ENCODE peak calls at places on chromosome 13, in nine cellular contexts. C is activated CD4-positive, CD25-positive, alpha-beta regulatory T cell; G is activated T-helper 1 cell treated with anti-CD3 and anti-CD28 coated beads, Interleukin-12 subunit alpha, Interleukin-12 subunit beta, Interleukin-2, Interleukin-4 antibody, amounts not matched to agents 30 ng/mL and 10 ng/mL and 1 ng/mL, durations not matched to agents 14 hours and 24 hours and 36 hours; E is heart right ventricle; N is CD4-positive, alpha-beta memory T cell; Q is HS-27A; W is neural crest cell; H is H1; Y is pulmonary artery endothelial cell. T is an unnamed sample.
A peak's percentile ranks its signal among the peaks of the same experiment; 100 is the strongest.

GRCh38 chr13:112784811-112785418 is 95.1 kb downstream of the ATP11A start:
- DNase-seq in Y (no peak), N (no peak), W (no peak), G (no peak), Q (no peak), E (no peak), C (no peak), H (peak; percentile 41), T (no peak)

GRCh38 chr13:50214514-50214913 is 199.3 kb downstream of the KCNRG start:
- DNase-seq in G (no peak), C (no peak), W (no peak), Q (no peak), Y (no peak), E (no peak), N (no peak), H (no peak), T (no peak)

GRCh38 chr13:30123575-30123974 is 183.8 kb downstream of the KATNAL1 start:
- DNase-seq in Q (no peak), E (no peak), N (no peak), H (no peak), G (no peak), C (no peak), W (no peak), Y (no peak), T (no peak)

GRCh38 chr13:31545616-31546015 is 193.7 kb upstream of the RXFP2 start:
- DNase-seq in Q (no peak), E (no peak), W (no peak), N (no peak), Y (no peak), C (no peak), H (no peak), G (no peak), T (no peak)

GRCh38 chr13:50677687-50678463 is 165.6 kb downstream of the DLEU7 start:
- DNase-seq in Q (no peak), W (no peak), H (no peak), G (no peak), E (no peak), C (no peak), Y (no peak), N (no peak), T (no peak)

GRCh38 chr13:52195052-52195837 is 35.8 kb upstream of the NEK3 start:
- DNase-seq in Y (peak; percentile 45), H (peak; percentile 75), W (no peak), N (peak; percentile 52), E (peak; percentile 84), C (peak; percentile 18), G (peak; percentile 49), Q (no peak), T (no peak)

GRCh38 chr13:73081256-73081915 is 22.6 kb downstream of the KLF5 start:
- DNase-seq in E (no peak), N (no peak), Q (no peak), G (no peak), C (no peak), W (no peak), Y (no peak), H (no peak), T (no peak)

GRCh38 chr13:112961457-112962369 is 7.3 kb upstream of the MCF2L start:
- DNase-seq in W (no peak), C (no peak), G (no peak), N (no peak), H (no peak), E (no peak), Q (no peak), Y (no peak), T (no peak)

GRCh38 chr13:63208811-63209210 is 1793.2 kb upstream of the PCDH20 start:
- DNase-seq in Q (no peak), G (no peak), C (no peak), E (no peak), Y (no peak), W (no peak), N (no peak), H (no peak), T (no peak)

GRCh38 chr13:69604698-69605097 is 502.9 kb upstream of the ATXN8OS start:
- DNase-seq in W (no peak), Y (no peak), H (no peak), C (no peak), E (no peak), N (no peak), Q (no peak), G (no peak), T (no peak)

GRCh38 chr13:95643471-95643813 is 1.1 kb downstream of the DZIP1 start:
- DNase-seq in Y (no peak), E (no peak), N (no peak), H (no peak), W (no peak), G (no peak), Q (no peak), C (no peak), T (no peak)

GRCh38 chr13:29955137-29955650 is 104.8 kb upstream of the UBL3 start:
- DNase-seq in E (no peak), G (no peak), W (no peak), Q (no peak), Y (no peak), N (no peak), H (no peak), C (no peak), T (no peak)

GRCh38 chr13:94657167-94657566 is 55.2 kb downstream of the SOX21 start:
- DNase-seq in C (no peak), E (no peak), W (no peak), G (no peak), Y (no peak), N (no peak), Q (no peak), H (no peak), T (no peak)

GRCh38 chr13:27406178-27406939 is 18.1 kb upstream of the GTF3A start:
- DNase-seq in N (peak; percentile 56), E (no peak), W (no peak), Y (no peak), G (peak; percentile 29), C (no peak), Q (no peak), H (no peak), T (no peak)

GRCh38 chr13:100497394-100497793 is 91.2 kb downstream of the GGACT start:
- DNase-seq in W (no peak), G (no peak), Q (no peak), C (no peak), Y (peak; percentile 37), E (no peak), N (no peak), H (no peak), T (no peak)

GRCh38 chr13:32804673-32805260 is 211.5 kb upstream of the KL start:
- DNase-seq in H (no peak), N (no peak), C (no peak), Q (no peak), E (no peak), W (no peak), G (no peak), Y (no peak), T (no peak)

GRCh38 chr13:33931397-33931987 is 113.5 kb downstream of the RFC3 start:
- DNase-seq in W (peak; percentile 13), Q (no peak), H (no peak), G (no peak), N (no peak), C (no peak), Y (peak; percentile 15), E (peak; percentile 28), T (peak; percentile 44)

GRCh38 chr13:27266937-27267336 is 3.7 kb upstream of the RASL11A start:
- DNase-seq in N (no peak), E (no peak), H (no peak), Q (no peak), W (no peak), G (no peak), C (no peak), Y (no peak), T (no peak)

GRCh38 chr13:43994999-43995859 is 115.5 kb downstream of the LACC1 start:
- DNase-seq in G (no peak), C (no peak), Y (no peak), Q (no peak), N (no peak), H (no peak), W (no peak), E (no peak), T (no peak)

GRCh38 chr13:94033830-94034642 is 445.4 kb downstream of the DCT start:
- DNase-seq in Q (no peak), Y (no peak), C (no peak), W (no peak), H (no peak), E (no peak), G (no peak), N (no peak), T (no peak)

GRCh38 chr13:94481966-94482365 is 2.5 kb upstream of the DCT start:
- DNase-seq in C (no peak), G (no peak), N (no peak), W (no peak), E (no peak), Y (no peak), H (no peak), Q (peak; percentile 4), T (no peak)

GRCh38 chr13:79225487-79226232 is 180.4 kb downstream of the RBM26 start:
- DNase-seq in N (no peak), C (no peak), H (no peak), G (no peak), Y (no peak), E (no peak), Q (no peak), W (no peak), T (no peak)

GRCh38 chr13:75299206-75299605 is 182.8 kb downstream of the TBC1D4 start:
- DNase-seq in N (no peak), Q (no peak), E (no peak), W (no peak), C (no peak), G (no peak), Y (no peak), H (no peak), T (no peak)

GRCh38 chr13:99335087-99335486 is 27.9 kb upstream of the GPR183 start:
- DNase-seq in Y (no peak), N (no peak), W (no peak), H (no peak), Q (no peak), C (no peak), G (no peak), E (no peak), T (no peak)

GRCh38 chr13:40362502-40362901 is 303.9 kb downstream of the FOXO1 start:
- DNase-seq in C (no peak), G (no peak), Q (no peak), W (no peak), N (no peak), Y (no peak), E (no peak), H (no peak), T (no peak)

GRCh38 chr13:113207890-113208423 is 512 bp downstream of the PCID2 start:
- DNase-seq in G (no peak), E (no peak), W (no peak), N (no peak), H (peak; percentile 67), Q (no peak), C (no peak), Y (no peak), T (no peak)

GRCh38 chr13:111336666-111337065 is 16.2 kb downstream of the TEX29 start:
- DNase-seq in N (no peak), H (no peak), E (no peak), W (no peak), Y (no peak), Q (no peak), C (no peak), G (no peak), T (no peak)

GRCh38 chr13:30121666-30122065 is 185.7 kb downstream of the KATNAL1 start:
- DNase-seq in Y (no peak), N (no peak), Q (no peak), W (no peak), E (no peak), C (no peak), G (no peak), H (no peak), T (no peak)

GRCh38 chr13:113969973-113970611 is 3.8 kb downstream of the C13orf46 start:
- DNase-seq in N (no peak), W (no peak), E (no peak), H (no peak), C (no peak), Y (no peak), G (no peak), Q (no peak), T (no peak)

T was measured in NT2/D1.